ENCODE peak calls at places on chromosomes 4 and X, in five cellular contexts. O is GM12878, J is HepG2, Y is H1, M is NT2/D1. G is an unnamed sample.

GRCh38 chr4:182018691-182019090 is 224.5 kb upstream of the TENM3 start:
- DNase-seq in M (no peak), Y (no peak), O (no peak), J (no peak), G (no peak)

GRCh38 chr4:56656346-56656643 is 24.8 kb downstream of the HOPX start:
- DNase-seq in O (no peak), J (no peak), Y (no peak), M (no peak), G (no peak)

GRCh38 chrX:66760648-66761047 is 121.8 kb upstream of the EDA2R start:
- DNase-seq in M (no peak), O (no peak), Y (no peak), J (no peak), G (no peak)

GRCh38 chrX:11409957-11410356 is 116.7 kb downstream of the AMELX start:
- DNase-seq in O (no peak), M (no peak), J (no peak), Y (no peak), G (no peak)

GRCh38 chr4:133476064-133476463 is 327.0 kb downstream of the PCDH10 start:
- DNase-seq in Y (no peak), O (no peak), J (no peak), M (no peak), G (no peak)

GRCh38 chrX:103774070-103774642 is 2.5 kb upstream of the PLP1 start:
- DNase-seq in J (peak), O (no peak), Y (no peak), M (no peak), G (no peak)

GRCh38 chr4:3364199-3364598 is 71.4 kb downstream of the RGS12 start:
- DNase-seq in M (no peak), J (no peak), O (no peak), Y (no peak), G (no peak)

GRCh38 chr4:150005537-150005936 is 72.7 kb upstream of the DCLK2 start:
- DNase-seq in Y (no peak), O (no peak), J (no peak), M (no peak), G (no peak)

GRCh38 chr4:157776930-157777329 is 395.9 kb downstream of the GASK1B start:
- DNase-seq in M (no peak), J (no peak), Y (no peak), O (no peak), G (no peak)

GRCh38 chr4:169975131-169975836 is 50.9 kb downstream of the MFAP3L start:
- DNase-seq in M (no peak), O (no peak), Y (no peak), J (no peak), G (no peak)

GRCh38 chrX:118220509-118220908 is 103.9 kb upstream of the KLHL13 start:
- DNase-seq in Y (no peak), O (no peak), J (no peak), M (no peak), G (no peak)

GRCh38 chr4:43496188-43496587 is 603.7 kb downstream of the GRXCR1 start:
- DNase-seq in J (no peak), Y (no peak), O (no peak), M (no peak), G (no peak)

GRCh38 chrX:85569691-85570090 is 190.2 kb upstream of the POF1B start:
- DNase-seq in M (no peak), Y (no peak), O (no peak), J (no peak), G (no peak)

GRCh38 chr4:3330682-3331081 is 37.9 kb downstream of the RGS12 start:
- DNase-seq in O (no peak), J (no peak), M (no peak), Y (no peak), G (no peak)

GRCh38 chrX:1316527-1316926 is 20.1 kb upstream of the IL3RA start:
- DNase-seq in Y (no peak), M (no peak), J (no peak), O (no peak), G (no peak)

GRCh38 chr4:8478801-8479744 is 38.5 kb downstream of the TRMT44 start:
- DNase-seq in Y (no peak), M (no peak), O (no peak), J (no peak), G (no peak)

GRCh38 chrX:81779701-81780100 is 577.8 kb downstream of the SH3BGRL start:
- DNase-seq in Y (no peak), J (no peak), O (no peak), M (no peak), G (no peak)

GRCh38 chr4:37453004-37453360 is 208.4 kb downstream of the NWD2 start:
- DNase-seq in M (peak), Y (no peak), J (peak), O (peak), G (peak)

GRCh38 chrX:129523076-129524055 is at the start of gene SMARCA1:
- DNase-seq in Y (no peak), M (no peak), O (no peak), J (peak), G (peak)

GRCh38 chrX:9878141-9878875 is 88.8 kb upstream of the CLDN34 start:
- DNase-seq in M (no peak), Y (no peak), J (no peak), O (no peak), G (no peak)

GRCh38 chr4:64368741-64369140 is 40.5 kb downstream of the TECRL start:
- DNase-seq in J (no peak), O (no peak), Y (no peak), M (no peak), G (no peak)

GRCh38 chr4:7507381-7507780 is 72.7 kb upstream of the PSAPL1 start:
- DNase-seq in J (no peak), M (no peak), Y (no peak), O (no peak), G (no peak)

GRCh38 chrX:24110049-24110448 is 39.5 kb upstream of the ZFX start:
- DNase-seq in O (no peak), M (no peak), Y (no peak), J (no peak), G (no peak)

GRCh38 chr4:150310159-150310895 is 232.1 kb downstream of the DCLK2 start:
- DNase-seq in J (no peak), O (no peak), Y (no peak), M (no peak), G (no peak)

GRCh38 chr4:28921886-28922285 is 1798.3 kb upstream of the PCDH7 start:
- DNase-seq in M (no peak), O (no peak), Y (no peak), J (no peak), G (no peak)

GRCh38 chr4:102599887-102600286 is 98.7 kb downstream of the NFKB1 start:
- DNase-seq in J (no peak), O (no peak), M (no peak), Y (no peak), G (no peak)

GRCh38 chr4:38605794-38606586 is 58.0 kb upstream of the KLF3 start:
- DNase-seq in Y (no peak), O (no peak), M (peak), J (peak), G (no peak)

GRCh38 chr4:48268956-48269860 is at the start of gene TEC:
- DNase-seq in O (no peak), J (no peak), M (peak), Y (peak), G (peak)

GRCh38 chrX:57933321-57933720 is 23.1 kb upstream of the ZXDA start:
- DNase-seq in Y (no peak), J (no peak), O (no peak), M (no peak), G (no peak)

GRCh38 chr4:169263791-169264392 is 6.9 kb downstream of the SH3RF1 start:
- DNase-seq in J (no peak), M (no peak), O (no peak), Y (no peak), G (no peak)

GRCh38 chr4:128661529-128661928 is 148.0 kb upstream of the JADE1 start:
- DNase-seq in Y (no peak), O (no peak), M (no peak), J (no peak), G (no peak)

GRCh38 chr4:135434936-135435335 is 1233.3 kb upstream of the PABPC4L start:
- DNase-seq in O (no peak), J (no peak), Y (no peak), M (no peak), G (no peak)

GRCh38 chr4:74503580-74503979 is 58.6 kb downstream of the AREG start:
- DNase-seq in O (no peak), J (peak), Y (no peak), M (no peak), G (no peak)

GRCh38 chr4:152360045-152360410 is 175.9 kb downstream of the FBXW7 start:
- DNase-seq in O (no peak), M (no peak), J (no peak), Y (no peak), G (no peak)

DNA sequence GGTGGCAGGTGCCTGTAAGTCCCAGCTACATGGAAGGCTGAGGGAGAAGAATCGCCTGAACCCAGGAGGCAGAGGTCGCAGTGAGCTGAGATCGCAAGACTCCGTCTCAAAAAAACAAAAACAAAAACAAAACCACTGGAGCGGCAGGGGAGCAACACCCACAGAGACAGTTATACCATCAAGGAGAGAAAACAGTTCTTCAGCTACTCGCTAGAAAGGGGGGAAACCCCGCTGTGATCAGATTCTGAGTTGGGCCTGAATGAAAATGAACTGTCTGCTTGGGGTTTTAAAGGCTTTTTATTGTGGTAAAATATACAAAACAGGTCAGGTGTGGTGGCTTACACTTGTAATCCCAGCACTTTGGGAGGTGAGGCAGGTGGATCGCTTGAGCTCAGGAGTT is 16.8 kb upstream of the IRAK1 start:
- DNase-seq in M (no peak), Y (peak), J (no peak), O (no peak), G (no peak)
- TF ChIP-seq SUZ12 in M (no peak), Y (no peak), J (no peak), O (no peak), G (no peak)

GRCh38 chrX:153587342-153587741 is 11.6 kb downstream of the CCNQ start:
- DNase-seq in O (no peak), M (no peak), Y (no peak), J (no peak), G (no peak)

GRCh38 chrX:153585827-153586226 is 13.1 kb downstream of the CCNQ start:
- DNase-seq in J (no peak), O (no peak), Y (no peak), M (no peak), G (no peak)

GRCh38 chrX:153583433-153583832 is 15.5 kb downstream of the CCNQ start:
- DNase-seq in Y (no peak), M (no peak), O (no peak), J (no peak), G (no peak)

GRCh38 chrX:153580700-153581386 is 18.1 kb downstream of the CCNQ start:
- DNase-seq in O (no peak), M (no peak), J (peak), Y (no peak), G (peak)

GRCh38 chrX:153582896-153583295 is 16.0 kb downstream of the CCNQ start:
- DNase-seq in Y (no peak), M (no peak), J (peak), O (peak), G (no peak)
- TF ChIP-seq SUZ12 in Y (no peak), M (no peak), J (no peak), O (no peak), G (no peak)

GRCh38 chr4:40306203-40306602 is 28.9 kb upstream of the CHRNA9 start:
- DNase-seq in J (no peak), O (no peak), Y (no peak), M (no peak), G (no peak)

GRCh38 chr4:40306991-40307390 is 28.1 kb upstream of the CHRNA9 start:
- DNase-seq in O (no peak), M (no peak), Y (no peak), J (no peak), G (no peak)

GRCh38 chr4:40309250-40309774 is 25.8 kb upstream of the CHRNA9 start:
- DNase-seq in J (peak), M (peak), Y (peak), O (peak), G (peak)

GRCh38 chr4:40308528-40309122 is 26.5 kb upstream of the CHRNA9 start:
- DNase-seq in Y (no peak), J (no peak), O (no peak), M (no peak), G (no peak)

DNA sequence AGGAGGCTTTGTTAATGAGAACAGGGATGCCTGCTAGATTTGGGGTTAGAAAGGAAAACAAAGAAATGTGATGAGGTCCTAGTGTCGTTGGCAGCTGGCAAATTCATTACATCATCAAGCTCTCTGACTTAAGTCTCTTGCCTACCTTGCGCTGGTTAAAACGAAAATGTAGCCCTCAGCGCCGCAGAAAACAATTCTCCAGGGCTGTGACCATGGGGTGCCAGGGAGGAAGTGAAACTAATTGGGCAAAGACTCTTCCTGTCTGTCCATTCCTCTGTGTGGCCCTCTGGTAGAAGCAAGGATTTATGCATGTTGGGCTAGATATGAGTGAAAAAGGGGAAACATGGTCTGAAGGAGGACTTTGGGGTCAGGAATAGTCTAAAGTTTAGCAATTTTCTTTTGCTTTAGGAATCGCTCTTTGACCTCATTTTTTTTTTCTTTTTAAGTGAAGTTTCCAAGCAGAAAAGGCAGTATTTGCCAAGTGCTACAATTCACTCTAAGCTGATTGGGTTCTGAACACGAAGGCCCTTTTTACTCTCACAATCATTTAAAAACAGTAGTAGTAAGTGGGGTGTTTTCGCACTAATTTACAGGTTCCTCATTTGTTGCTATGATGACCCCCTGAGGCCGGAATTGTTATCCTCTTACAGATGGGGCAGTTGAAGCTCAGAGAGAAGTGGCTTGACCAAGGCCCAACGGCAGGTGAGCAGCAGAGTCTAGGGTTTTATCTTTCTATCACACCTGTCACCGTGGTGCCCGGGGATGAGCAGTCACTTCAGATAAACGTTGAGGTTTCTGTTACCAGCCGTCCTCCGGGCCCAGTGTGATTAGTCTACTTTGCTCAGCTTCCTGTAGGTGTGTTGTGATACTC is 27.3 kb upstream of the CHRNA9 start:
- DNase-seq in Y (no peak), M (no peak), O (peak), J (no peak), G (no peak)
- TF ChIP-seq SUZ12 in Y (no peak), M (no peak), O (no peak), J (no peak), G (no peak)

GRCh38 chrX:36913551-36913950 is 94.6 kb upstream of the FAM47C start:
- DNase-seq in Y (no peak), M (no peak), O (no peak), J (no peak), G (no peak)

GRCh38 chrX:36909584-36909983 is 98.6 kb upstream of the FAM47C start:
- DNase-seq in M (no peak), O (no peak), Y (no peak), J (peak), G (no peak)

GRCh38 chrX:36908801-36909403 is 99.3 kb upstream of the FAM47C start:
- DNase-seq in J (peak), Y (no peak), M (no peak), O (peak), G (peak)
- TF ChIP-seq SUZ12 in J (no peak), Y (no peak), M (no peak), O (no peak), G (no peak)

DNA sequence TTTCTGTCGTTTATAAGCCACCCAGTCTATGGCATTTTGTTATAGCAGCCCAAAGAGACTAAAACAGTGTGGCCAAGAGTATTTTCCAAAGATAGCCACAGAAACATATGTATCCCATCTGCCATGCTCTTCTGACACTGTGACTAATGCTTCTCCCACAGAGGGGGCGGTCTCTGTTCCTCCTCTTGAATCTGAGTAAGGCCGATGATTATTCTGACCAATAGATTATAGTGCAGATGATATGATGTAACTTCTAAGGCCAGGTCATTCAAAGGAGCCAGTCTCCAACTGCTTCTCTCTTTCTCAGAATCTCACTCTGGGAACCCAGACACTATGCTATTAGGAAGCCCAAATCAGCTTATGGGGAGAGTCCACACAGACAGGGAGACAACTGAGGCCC is 570.7 kb downstream of the BCOR start:
- DNase-seq in O (no peak), J (no peak), Y (no peak), M (no peak), G (no peak)
- TF ChIP-seq SUZ12 in O (no peak), J (no peak), Y (no peak), M (no peak), G (no peak)

GRCh38 chr4:70713453-70714026 is 8.2 kb upstream of the RUFY3 start:
- DNase-seq in Y (no peak), M (no peak), O (peak), J (no peak), G (no peak)
- TF ChIP-seq SUZ12 in Y (no peak), M (no peak), O (no peak), J (no peak), G (no peak)

GRCh38 chrX:152640039-152640818 is 2.5 kb downstream of the GABRQ start:
- DNase-seq in Y (no peak), O (no peak), J (no peak), M (no peak), G (no peak)
- TF ChIP-seq SUZ12 in Y (no peak), O (no peak), J (no peak), M (no peak), G (no peak)

DNA sequence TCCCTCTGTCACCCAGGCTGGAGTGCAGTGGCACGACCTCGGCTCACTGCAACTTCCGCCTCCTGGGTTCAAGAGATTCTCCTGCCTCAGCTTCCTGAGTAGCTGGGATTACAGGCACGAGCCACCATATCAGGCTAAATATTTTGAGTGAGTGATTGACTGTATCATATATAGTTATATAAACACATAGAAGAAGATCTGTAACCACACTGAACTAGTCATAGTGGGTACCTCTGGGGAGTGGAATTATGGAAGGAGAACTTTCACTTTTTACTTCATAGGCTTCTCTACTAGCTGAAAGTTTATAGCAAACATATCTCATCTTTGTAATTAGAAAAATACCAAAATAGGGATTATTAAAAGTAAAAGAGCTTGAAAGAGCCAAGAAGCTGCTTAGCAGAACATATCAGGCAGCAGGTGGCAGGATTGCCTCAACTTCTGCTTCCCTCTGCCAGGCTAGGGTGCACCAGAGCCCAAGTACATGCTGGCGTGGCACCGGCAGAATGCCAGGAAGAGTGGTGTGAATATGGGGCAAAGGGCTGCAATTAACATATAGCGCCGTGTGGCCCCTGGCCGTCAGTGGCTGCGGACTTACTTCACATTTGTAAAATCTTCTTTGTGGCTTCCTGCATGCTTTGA is 39.5 kb upstream of the CD40LG start:
- DNase-seq in O (no peak), M (peak), Y (no peak), J (no peak), G (no peak)
- TF ChIP-seq SUZ12 in O (no peak), M (no peak), Y (no peak), J (no peak), G (no peak)